ENCODE peak calls at places on chromosome 20, in ten cellular contexts. One of them, this sample, is unnamed.

GRCh38 chr20:29689411-29690225 is 1567.8 kb upstream of the DEFB115 start:
- DNase-seq in T1000: peak; percentile 42
- DNase-seq in caudate nucleus: no peak
- DNase-seq in G401: no peak
- DNase-seq in type B pancreatic cell: no peak
- DNase-seq in right lobe of liver: no peak
- DNase-seq in cerebellar nuclear complex: no peak
- DNase-seq in GM12891: no peak
- DNase-seq in iPS-NIHi11: peak; percentile 1
- DNase-seq in osteocyte: no peak
- DNase-seq in this sample: no peak

GRCh38 chr20:11204926-11205768 is 531.3 kb upstream of the JAG1 start:
- DNase-seq in G401: peak; percentile 42
- DNase-seq in iPS-NIHi11: peak; percentile 59
- DNase-seq in osteocyte: no peak
- DNase-seq in T1000: peak; percentile 1
- DNase-seq in caudate nucleus: no peak
- DNase-seq in cerebellar nuclear complex: no peak
- DNase-seq in right lobe of liver: peak; percentile 33
- DNase-seq in type B pancreatic cell: no peak
- DNase-seq in GM12891: no peak
- DNase-seq in this sample: peak; percentile 74

GRCh38 chr20:64005394-64005793 is 24.5 kb downstream of the PRPF6 start:
- DNase-seq in GM12891: no peak
- DNase-seq in right lobe of liver: no peak
- DNase-seq in cerebellar nuclear complex: no peak
- DNase-seq in caudate nucleus: no peak
- DNase-seq in type B pancreatic cell: no peak
- DNase-seq in T1000: no peak
- DNase-seq in osteocyte: no peak
- DNase-seq in iPS-NIHi11: no peak
- DNase-seq in G401: no peak
- DNase-seq in this sample: peak; percentile 5

GRCh38 chr20:37575884-37576283 is 48.2 kb upstream of the BLCAP start:
- DNase-seq in iPS-NIHi11: peak; percentile 59
- DNase-seq in osteocyte: no peak
- DNase-seq in T1000: no peak
- DNase-seq in GM12891: peak; percentile 41
- DNase-seq in cerebellar nuclear complex: no peak
- DNase-seq in type B pancreatic cell: no peak
- DNase-seq in caudate nucleus: no peak
- DNase-seq in G401: no peak
- DNase-seq in right lobe of liver: no peak
- DNase-seq in this sample: no peak

GRCh38 chr20:49951160-49951559 is 15.0 kb downstream of the RNF114 start:
- DNase-seq in type B pancreatic cell: no peak
- DNase-seq in G401: no peak
- DNase-seq in osteocyte: no peak
- DNase-seq in cerebellar nuclear complex: no peak
- DNase-seq in GM12891: no peak
- DNase-seq in right lobe of liver: no peak
- DNase-seq in T1000: no peak
- DNase-seq in caudate nucleus: no peak
- DNase-seq in iPS-NIHi11: no peak
- DNase-seq in this sample: peak; percentile 44

GRCh38 chr20:50413088-50413500 is 97.1 kb upstream of the PTPN1 start:
- DNase-seq in G401: no peak
- DNase-seq in GM12891: no peak
- DNase-seq in T1000: peak; percentile 66
- DNase-seq in cerebellar nuclear complex: no peak
- DNase-seq in type B pancreatic cell: no peak
- DNase-seq in osteocyte: no peak
- DNase-seq in caudate nucleus: no peak
- DNase-seq in right lobe of liver: no peak
- DNase-seq in iPS-NIHi11: no peak
- DNase-seq in this sample: peak; percentile 86

GRCh38 chr20:59850018-59850641 is 83.3 kb downstream of the SYCP2 start:
- DNase-seq in caudate nucleus: no peak
- DNase-seq in T1000: no peak
- DNase-seq in iPS-NIHi11: peak; percentile 29
- DNase-seq in type B pancreatic cell: no peak
- DNase-seq in cerebellar nuclear complex: peak; percentile 33
- DNase-seq in right lobe of liver: no peak
- DNase-seq in G401: peak; percentile 63
- DNase-seq in GM12891: no peak
- DNase-seq in osteocyte: no peak
- DNase-seq in this sample: peak; percentile 5

GRCh38 chr20:37393863-37394542 is 48.1 kb downstream of the SRC start:
- DNase-seq in iPS-NIHi11: no peak
- DNase-seq in cerebellar nuclear complex: no peak
- DNase-seq in right lobe of liver: peak; percentile 19
- DNase-seq in T1000: no peak
- DNase-seq in caudate nucleus: no peak
- DNase-seq in G401: no peak
- DNase-seq in GM12891: no peak
- DNase-seq in type B pancreatic cell: no peak
- DNase-seq in osteocyte: no peak
- DNase-seq in this sample: no peak

GRCh38 chr20:33209789-33210188 is 7.4 kb upstream of the BPIFA3 start:
- DNase-seq in right lobe of liver: peak; percentile 74
- DNase-seq in iPS-NIHi11: peak; percentile 89
- DNase-seq in cerebellar nuclear complex: no peak
- DNase-seq in T1000: no peak
- DNase-seq in GM12891: peak; percentile 24
- DNase-seq in G401: no peak
- DNase-seq in caudate nucleus: no peak
- DNase-seq in osteocyte: peak; percentile 89
- DNase-seq in type B pancreatic cell: peak; percentile 85
- DNase-seq in this sample: peak; percentile 61

GRCh38 chr20:41499961-41500725 is 118.0 kb downstream of the CHD6 start:
- DNase-seq in right lobe of liver: no peak
- DNase-seq in type B pancreatic cell: no peak
- DNase-seq in cerebellar nuclear complex: no peak
- DNase-seq in caudate nucleus: no peak
- DNase-seq in GM12891: no peak
- DNase-seq in G401: no peak
- DNase-seq in T1000: no peak
- DNase-seq in iPS-NIHi11: no peak
- DNase-seq in osteocyte: no peak
- DNase-seq in this sample: no peak

GRCh38 chr20:37703338-37703660 is 9.5 kb downstream of the CTNNBL1 start:
- DNase-seq in caudate nucleus: no peak
- DNase-seq in osteocyte: no peak
- DNase-seq in type B pancreatic cell: no peak
- DNase-seq in cerebellar nuclear complex: no peak
- DNase-seq in iPS-NIHi11: no peak
- DNase-seq in G401: no peak
- DNase-seq in GM12891: no peak
- DNase-seq in T1000: no peak
- DNase-seq in right lobe of liver: no peak
- DNase-seq in this sample: no peak

GRCh38 chr20:2327620-2328555 is 32.1 kb downstream of the TGM3 start:
- DNase-seq in osteocyte: no peak
- DNase-seq in iPS-NIHi11: no peak
- DNase-seq in right lobe of liver: no peak
- DNase-seq in G401: no peak
- DNase-seq in GM12891: no peak
- DNase-seq in type B pancreatic cell: no peak
- DNase-seq in cerebellar nuclear complex: no peak
- DNase-seq in T1000: no peak
- DNase-seq in caudate nucleus: no peak
- DNase-seq in this sample: no peak

GRCh38 chr20:20555838-20556237 is 156.6 kb downstream of the RALGAPA2 start:
- DNase-seq in iPS-NIHi11: no peak
- DNase-seq in cerebellar nuclear complex: no peak
- DNase-seq in GM12891: no peak
- DNase-seq in osteocyte: no peak
- DNase-seq in G401: no peak
- DNase-seq in caudate nucleus: no peak
- DNase-seq in right lobe of liver: no peak
- DNase-seq in T1000: no peak
- DNase-seq in type B pancreatic cell: no peak
- DNase-seq in this sample: no peak

GRCh38 chr20:35652641-35653429 is 11.9 kb downstream of the CPNE1 start:
- DNase-seq in caudate nucleus: no peak
- DNase-seq in T1000: no peak
- DNase-seq in osteocyte: no peak
- DNase-seq in G401: no peak
- DNase-seq in cerebellar nuclear complex: no peak
- DNase-seq in GM12891: no peak
- DNase-seq in iPS-NIHi11: no peak
- DNase-seq in type B pancreatic cell: no peak
- DNase-seq in right lobe of liver: no peak
- DNase-seq in this sample: no peak

GRCh38 chr20:22449115-22449973 is 135.0 kb downstream of the FOXA2 start:
- DNase-seq in G401: peak; percentile 28
- DNase-seq in GM12891: no peak
- DNase-seq in cerebellar nuclear complex: no peak
- DNase-seq in type B pancreatic cell: no peak
- DNase-seq in caudate nucleus: no peak
- DNase-seq in T1000: no peak
- DNase-seq in iPS-NIHi11: no peak
- DNase-seq in right lobe of liver: peak; percentile 42
- DNase-seq in osteocyte: no peak
- DNase-seq in this sample: no peak

GRCh38 chr20:1888796-1889463 is 6.3 kb upstream of the SIRPA start:
- DNase-seq in right lobe of liver: peak; percentile 72
- DNase-seq in cerebellar nuclear complex: no peak
- DNase-seq in caudate nucleus: no peak
- DNase-seq in osteocyte: no peak
- DNase-seq in iPS-NIHi11: no peak
- DNase-seq in G401: no peak
- DNase-seq in type B pancreatic cell: no peak
- DNase-seq in T1000: no peak
- DNase-seq in GM12891: no peak
- DNase-seq in this sample: peak; percentile 74

GRCh38 chr20:13125486-13125885 is 95.6 kb upstream of the ISM1 start:
- DNase-seq in right lobe of liver: no peak
- DNase-seq in osteocyte: no peak
- DNase-seq in G401: no peak
- DNase-seq in GM12891: no peak
- DNase-seq in caudate nucleus: no peak
- DNase-seq in cerebellar nuclear complex: no peak
- DNase-seq in iPS-NIHi11: no peak
- DNase-seq in type B pancreatic cell: no peak
- DNase-seq in T1000: no peak
- DNase-seq in this sample: no peak

GRCh38 chr20:60977896-60978295 is 274.2 kb upstream of the CDH4 start:
- DNase-seq in osteocyte: no peak
- DNase-seq in T1000: no peak
- DNase-seq in G401: peak; percentile 1
- DNase-seq in type B pancreatic cell: no peak
- DNase-seq in iPS-NIHi11: no peak
- DNase-seq in right lobe of liver: no peak
- DNase-seq in GM12891: no peak
- DNase-seq in cerebellar nuclear complex: no peak
- DNase-seq in caudate nucleus: no peak
- DNase-seq in this sample: no peak

GRCh38 chr20:2984956-2985661 is 58.3 kb upstream of the GNRH2 start:
- DNase-seq in G401: peak; percentile 37
- DNase-seq in caudate nucleus: no peak
- DNase-seq in type B pancreatic cell: no peak
- DNase-seq in GM12891: no peak
- DNase-seq in cerebellar nuclear complex: no peak
- DNase-seq in T1000: no peak
- DNase-seq in iPS-NIHi11: no peak
- DNase-seq in osteocyte: no peak
- DNase-seq in right lobe of liver: no peak
- DNase-seq in this sample: peak; percentile 70

GRCh38 chr20:63846128-63846771 is 15.0 kb upstream of the ABHD16B start:
- DNase-seq in type B pancreatic cell: no peak
- DNase-seq in caudate nucleus: no peak
- DNase-seq in right lobe of liver: peak; percentile 64
- DNase-seq in G401: peak; percentile 90
- DNase-seq in GM12891: no peak
- DNase-seq in iPS-NIHi11: peak; percentile 81
- DNase-seq in T1000: no peak
- DNase-seq in osteocyte: no peak
- DNase-seq in cerebellar nuclear complex: peak; percentile 51
- DNase-seq in this sample: peak; percentile 75

GRCh38 chr20:23568320-23569011 is at the start of gene CST9L:
- DNase-seq in osteocyte: no peak
- DNase-seq in right lobe of liver: no peak
- DNase-seq in G401: no peak
- DNase-seq in cerebellar nuclear complex: no peak
- DNase-seq in type B pancreatic cell: no peak
- DNase-seq in GM12891: no peak
- DNase-seq in iPS-NIHi11: no peak
- DNase-seq in caudate nucleus: no peak
- DNase-seq in T1000: no peak
- DNase-seq in this sample: no peak

GRCh38 chr20:32649697-32650471 is 23.9 kb downstream of the C20orf203 start:
- DNase-seq in osteocyte: no peak
- DNase-seq in cerebellar nuclear complex: no peak
- DNase-seq in type B pancreatic cell: no peak
- DNase-seq in right lobe of liver: no peak
- DNase-seq in GM12891: no peak
- DNase-seq in T1000: no peak
- DNase-seq in G401: no peak
- DNase-seq in iPS-NIHi11: no peak
- DNase-seq in caudate nucleus: no peak
- DNase-seq in this sample: no peak

GRCh38 chr20:31578448-31579138 is 26.5 kb upstream of the ID1 start:
- DNase-seq in T1000: no peak
- DNase-seq in cerebellar nuclear complex: no peak
- DNase-seq in iPS-NIHi11: no peak
- DNase-seq in right lobe of liver: no peak
- DNase-seq in type B pancreatic cell: no peak
- DNase-seq in osteocyte: no peak
- DNase-seq in G401: no peak
- DNase-seq in GM12891: no peak
- DNase-seq in caudate nucleus: no peak
- DNase-seq in this sample: no peak

GRCh38 chr20:59580208-59580980 is 23.9 kb upstream of the PHACTR3 start:
- DNase-seq in cerebellar nuclear complex: no peak
- DNase-seq in iPS-NIHi11: no peak
- DNase-seq in caudate nucleus: no peak
- DNase-seq in G401: peak; percentile 64
- DNase-seq in right lobe of liver: no peak
- DNase-seq in type B pancreatic cell: no peak
- DNase-seq in osteocyte: no peak
- DNase-seq in T1000: no peak
- DNase-seq in GM12891: no peak
- DNase-seq in this sample: no peak

GRCh38 chr20:32494498-32495216 is 90.5 kb downstream of the NOL4L start:
- DNase-seq in caudate nucleus: no peak
- DNase-seq in T1000: no peak
- DNase-seq in osteocyte: no peak
- DNase-seq in right lobe of liver: no peak
- DNase-seq in G401: no peak
- DNase-seq in type B pancreatic cell: no peak
- DNase-seq in iPS-NIHi11: no peak
- DNase-seq in GM12891: no peak
- DNase-seq in cerebellar nuclear complex: no peak
- DNase-seq in this sample: no peak

GRCh38 chr20:38842558-38842981 is 37.1 kb downstream of the PPP1R16B start:
- DNase-seq in T1000: no peak
- DNase-seq in G401: no peak
- DNase-seq in cerebellar nuclear complex: no peak
- DNase-seq in GM12891: peak; percentile 61
- DNase-seq in right lobe of liver: no peak
- DNase-seq in caudate nucleus: no peak
- DNase-seq in iPS-NIHi11: peak; percentile 40
- DNase-seq in osteocyte: no peak
- DNase-seq in type B pancreatic cell: no peak
- DNase-seq in this sample: no peak

GRCh38 chr20:33788351-33789049 is 22.6 kb upstream of the CHMP4B start:
- DNase-seq in GM12891: no peak
- DNase-seq in type B pancreatic cell: no peak
- DNase-seq in G401: no peak
- DNase-seq in cerebellar nuclear complex: no peak
- DNase-seq in osteocyte: no peak
- DNase-seq in iPS-NIHi11: no peak
- DNase-seq in right lobe of liver: no peak
- DNase-seq in T1000: no peak
- DNase-seq in caudate nucleus: no peak
- DNase-seq in this sample: no peak

GRCh38 chr20:21615617-21616080 is 89.8 kb upstream of the PAX1 start:
- DNase-seq in type B pancreatic cell: peak; percentile 74
- DNase-seq in G401: peak; percentile 54
- DNase-seq in T1000: no peak
- DNase-seq in cerebellar nuclear complex: no peak
- DNase-seq in iPS-NIHi11: peak; percentile 78
- DNase-seq in right lobe of liver: peak; percentile 65
- DNase-seq in caudate nucleus: peak; percentile 59
- DNase-seq in GM12891: peak; percentile 22
- DNase-seq in osteocyte: no peak
- DNase-seq in this sample: no peak

This sample was measured in mesenchymal stem cell.